ENCODE peak calls at places on chromosomes 7 and 10, in nine cellular contexts. K is stimulated activated CD4-positive, alpha-beta T cell treated with anti-CD3 and anti-CD28 coated beads, Interleukin-4, amount 100 ng/mL, for 48 hours; N is CD8-positive, alpha-beta memory T cell; B is kidney tubule cell; Y is tibial nerve; E is effector memory CD4-positive, alpha-beta T cell; U is activated CD4-positive, CD25-positive, alpha-beta regulatory T cell; H is frontal cortex; X is WTC11. I is an unnamed sample.

GRCh38 chr7:134720091-134720935 is 59.1 kb upstream of the CALD1 start:
- DNase-seq in K (no peak), N (no peak), B (no peak), Y (no peak), E (no peak), U (no peak), H (no peak), X (no peak), I (no peak)

GRCh38 chr7:106031271-106032029 is 68.4 kb downstream of the CDHR3 start:
- DNase-seq in K (no peak), N (no peak), B (no peak), Y (no peak), E (no peak), U (no peak), H (no peak), X (no peak), I (no peak)

GRCh38 chr7:149748223-149748874 is 25.0 kb downstream of the ZNF467 start:
- DNase-seq in K (no peak), N (no peak), B (peak), Y (no peak), E (no peak), U (no peak), H (no peak), X (no peak), I (no peak)

GRCh38 chr7:138023618-138024333 is 21.9 kb upstream of the CREB3L2 start:
- DNase-seq in K (no peak), N (no peak), B (peak), Y (no peak), E (no peak), U (no peak), H (no peak), X (no peak), I (no peak)

GRCh38 chr10:132434405-132435005 is 37.5 kb downstream of the PWWP2B start:
- DNase-seq in K (peak), N (peak), B (no peak), Y (no peak), E (no peak), U (peak), H (no peak), X (no peak), I (no peak)

GRCh38 chr7:84277628-84278224 is 83.1 kb upstream of the SEMA3A start:
- DNase-seq in K (no peak), N (no peak), B (no peak), Y (no peak), E (no peak), U (no peak), H (no peak), X (peak), I (no peak)

GRCh38 chr7:30988346-30989005 is 24.7 kb downstream of the GHRHR start:
- DNase-seq in K (no peak), N (no peak), B (peak), Y (no peak), E (no peak), U (no peak), H (peak), X (peak), I (no peak)

GRCh38 chr7:27148776-27149641 is 1.4 kb upstream of the HOXA6 start:
- DNase-seq in K (no peak), N (no peak), B (peak), Y (no peak), E (no peak), U (no peak), H (no peak), X (no peak), I (no peak)

GRCh38 chr7:92612501-92612900 is 22.3 kb upstream of the FAM133B start:
- DNase-seq in K (no peak), N (no peak), B (no peak), Y (no peak), E (no peak), U (no peak), H (no peak), X (no peak), I (no peak)